ENCODE peak calls at places on chromosomes 13 and 19, in four cellular contexts. One of them, this sample, is unnamed.

GRCh38 chr13:40316301-40316700 is 350.1 kb downstream of the FOXO1 start:
- DNase-seq in mammary epithelial cell: no peak
- DNase-seq in tibial artery: no peak
- DNase-seq in uterus: no peak
- DNase-seq in this sample: no peak

GRCh38 chr19:6524326-6524725 is 6.5 kb upstream of the TNFSF9 start:
- DNase-seq in mammary epithelial cell: no peak
- DNase-seq in uterus: no peak
- DNase-seq in tibial artery: no peak
- DNase-seq in this sample: no peak

GRCh38 chr19:29772696-29773095 is 39.1 kb upstream of the CCNE1 start:
- DNase-seq in mammary epithelial cell: no peak
- DNase-seq in uterus: no peak
- DNase-seq in tibial artery: no peak
- DNase-seq in this sample: no peak

GRCh38 chr13:90835826-90836225 is 511.7 kb upstream of the MIR17HG start:
- DNase-seq in uterus: no peak
- DNase-seq in tibial artery: no peak
- DNase-seq in mammary epithelial cell: no peak
- DNase-seq in this sample: no peak

GRCh38 chr13:34044041-34044440 is 226.1 kb downstream of the RFC3 start:
- DNase-seq in mammary epithelial cell: peak; percentile 59
- DNase-seq in uterus: no peak
- DNase-seq in tibial artery: no peak
- DNase-seq in this sample: peak; percentile 21

GRCh38 chr13:49366841-49367240 is 77.0 kb downstream of the CAB39L start:
- DNase-seq in uterus: no peak
- DNase-seq in mammary epithelial cell: no peak
- DNase-seq in tibial artery: peak; percentile 79
- DNase-seq in this sample: no peak

GRCh38 chr13:39600766-39601165 is 2.2 kb downstream of the LHFPL6 start:
- DNase-seq in tibial artery: peak; percentile 80
- DNase-seq in uterus: no peak
- DNase-seq in mammary epithelial cell: no peak
- DNase-seq in this sample: no peak

GRCh38 chr19:29752450-29753025 is 37.5 kb upstream of the C19orf12 start:
- DNase-seq in uterus: no peak
- DNase-seq in tibial artery: no peak
- DNase-seq in mammary epithelial cell: no peak
- DNase-seq in this sample: no peak

GRCh38 chr13:100442095-100442832 is 146.3 kb downstream of the GGACT start:
- DNase-seq in uterus: no peak
- DNase-seq in tibial artery: no peak
- DNase-seq in mammary epithelial cell: no peak
- DNase-seq in this sample: no peak

GRCh38 chr13:103517768-103518102 is 451.5 kb upstream of the SLC10A2 start:
- DNase-seq in tibial artery: no peak
- DNase-seq in uterus: no peak
- DNase-seq in mammary epithelial cell: no peak
- DNase-seq in this sample: no peak

GRCh38 chr13:90532861-90533260 is 814.6 kb upstream of the MIR17HG start:
- DNase-seq in uterus: no peak
- DNase-seq in tibial artery: no peak
- DNase-seq in mammary epithelial cell: no peak
- DNase-seq in this sample: no peak

GRCh38 chr19:30391554-30392551 is 19.7 kb downstream of the ZNF536 start:
- DNase-seq in mammary epithelial cell: no peak
- DNase-seq in tibial artery: no peak
- DNase-seq in uterus: no peak
- DNase-seq in this sample: no peak

DNA sequence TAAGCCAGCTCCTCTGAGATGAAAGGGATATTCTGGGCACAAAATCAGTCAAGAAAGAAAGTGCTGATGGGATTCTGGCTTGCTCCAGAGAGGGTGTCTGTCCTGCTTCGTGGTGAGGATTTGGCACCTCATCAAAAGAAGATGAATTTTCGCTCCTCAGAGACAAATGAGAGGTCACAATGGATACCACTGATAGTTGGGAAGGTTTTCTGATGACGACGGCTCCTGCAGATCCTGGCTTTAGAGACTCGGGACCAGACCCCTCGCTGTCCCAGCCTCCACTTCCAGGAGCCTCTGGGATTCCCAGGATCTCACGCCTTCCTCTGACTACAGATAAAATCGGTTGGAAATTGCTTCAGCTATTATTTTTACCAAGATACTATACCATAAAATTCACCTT is 9.8 kb downstream of the TEX29 start:
- DNase-seq in uterus: no peak
- DNase-seq in tibial artery: no peak
- DNase-seq in mammary epithelial cell: no peak
- DNase-seq in this sample: no peak
- H3K4me3 ChIP-seq in uterus: no peak overlapping the region
- H3K4me3 ChIP-seq in tibial artery: no peak overlapping the region
- H3K4me3 ChIP-seq in mammary epithelial cell: no peak overlapping the region
- H3K4me3 ChIP-seq in this sample: no peak overlapping the region

GRCh38 chr13:76289558-76289957 is 596.6 kb downstream of the KCTD12 start:
- DNase-seq in tibial artery: no peak
- DNase-seq in uterus: no peak
- DNase-seq in mammary epithelial cell: no peak
- DNase-seq in this sample: no peak

GRCh38 chr13:76286178-76286577 is 600.0 kb downstream of the KCTD12 start:
- DNase-seq in uterus: no peak
- DNase-seq in mammary epithelial cell: no peak
- DNase-seq in tibial artery: no peak
- DNase-seq in this sample: no peak

DNA sequence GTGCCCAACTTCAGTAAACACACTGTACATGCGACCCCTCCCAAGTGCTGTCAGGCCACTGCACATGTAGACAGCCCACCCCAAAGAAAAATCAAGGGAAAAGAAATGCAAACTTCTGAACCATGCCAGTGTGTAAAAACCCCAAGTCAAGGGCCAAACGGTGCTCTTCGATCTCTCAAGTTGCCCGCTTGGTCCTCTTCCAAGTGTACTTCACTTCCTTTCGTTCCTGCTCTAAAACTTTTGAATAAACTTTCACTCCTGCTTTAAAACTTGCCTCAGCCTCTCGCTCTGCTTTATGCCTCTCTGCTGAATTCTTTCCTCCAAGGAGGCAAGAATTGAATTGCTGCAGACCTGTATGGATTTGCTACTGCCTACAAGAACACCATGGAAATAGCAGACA is 600.7 kb downstream of the KCTD12 start:
- DNase-seq in tibial artery: no peak
- DNase-seq in uterus: no peak
- DNase-seq in mammary epithelial cell: no peak
- DNase-seq in this sample: no peak
- H3K27ac ChIP-seq in tibial artery: peak overlapping the region; percentile 70
- H3K27ac ChIP-seq in uterus: no peak overlapping the region
- H3K27ac ChIP-seq in mammary epithelial cell: no peak overlapping the region
- H3K27ac ChIP-seq in this sample: no peak overlapping the region

GRCh38 chr19:803686-804418 is 6.6 kb downstream of the PTBP1 start:
- DNase-seq in tibial artery: no peak
- DNase-seq in uterus: no peak
- DNase-seq in mammary epithelial cell: no peak
- DNase-seq in this sample: no peak
- H3K4me3 ChIP-seq in tibial artery: no peak overlapping the region
- H3K4me3 ChIP-seq in uterus: no peak overlapping the region
- H3K4me3 ChIP-seq in mammary epithelial cell: no peak overlapping the region
- H3K4me3 ChIP-seq in this sample: no peak overlapping the region

GRCh38 chr13:110509478-110509926 is 52.0 kb downstream of the RAB20 start:
- DNase-seq in uterus: no peak
- DNase-seq in tibial artery: no peak
- DNase-seq in mammary epithelial cell: no peak
- DNase-seq in this sample: no peak

GRCh38 chr13:110512198-110512740 is 49.3 kb downstream of the RAB20 start:
- DNase-seq in tibial artery: no peak
- DNase-seq in mammary epithelial cell: no peak
- DNase-seq in uterus: no peak
- DNase-seq in this sample: no peak

GRCh38 chr13:110511509-110512181 is 49.9 kb downstream of the RAB20 start:
- DNase-seq in uterus: no peak
- DNase-seq in mammary epithelial cell: no peak
- DNase-seq in tibial artery: peak; percentile 64
- DNase-seq in this sample: no peak

GRCh38 chr13:110507678-110508381 is 53.7 kb downstream of the RAB20 start:
- DNase-seq in uterus: no peak
- DNase-seq in mammary epithelial cell: no peak
- DNase-seq in tibial artery: peak; percentile 72
- DNase-seq in this sample: no peak

GRCh38 chr13:110509971-110510786 is 51.3 kb downstream of the RAB20 start:
- DNase-seq in mammary epithelial cell: no peak
- DNase-seq in tibial artery: peak; percentile 71
- DNase-seq in uterus: no peak
- DNase-seq in this sample: no peak
- H3K27ac ChIP-seq in mammary epithelial cell: no peak overlapping the region
- H3K27ac ChIP-seq in tibial artery: peak overlapping the region; percentile 79
- H3K27ac ChIP-seq in uterus: no peak overlapping the region
- H3K27ac ChIP-seq in this sample: no peak overlapping the region

GRCh38 chr19:3585301-3586123 is at the start of gene GIPC3:
- DNase-seq in tibial artery: no peak
- DNase-seq in uterus: no peak
- DNase-seq in mammary epithelial cell: no peak
- DNase-seq in this sample: no peak
- H3K4me3 ChIP-seq in tibial artery: peak within 1 kb of the TSS; percentile 41
- H3K4me3 ChIP-seq in uterus: peak within 1 kb of the TSS; percentile 5
- H3K4me3 ChIP-seq in mammary epithelial cell: no peak within 1 kb of the TSS
- H3K4me3 ChIP-seq in this sample: no peak within 1 kb of the TSS

GRCh38 chr13:59877933-59878332 is 285.8 kb downstream of the DIAPH3 start:
- DNase-seq in mammary epithelial cell: peak; percentile 3
- DNase-seq in tibial artery: no peak
- DNase-seq in uterus: no peak
- DNase-seq in this sample: no peak

GRCh38 chr13:59867867-59868266 is 295.9 kb downstream of the DIAPH3 start:
- DNase-seq in mammary epithelial cell: no peak
- DNase-seq in uterus: no peak
- DNase-seq in tibial artery: peak; percentile 65
- DNase-seq in this sample: no peak

GRCh38 chr13:59873856-59874255 is 289.9 kb downstream of the DIAPH3 start:
- DNase-seq in uterus: no peak
- DNase-seq in mammary epithelial cell: no peak
- DNase-seq in tibial artery: no peak
- DNase-seq in this sample: no peak

GRCh38 chr13:59874973-59875372 is 288.8 kb downstream of the DIAPH3 start:
- DNase-seq in tibial artery: no peak
- DNase-seq in mammary epithelial cell: no peak
- DNase-seq in uterus: no peak
- DNase-seq in this sample: no peak

GRCh38 chr13:59873309-59873708 is 290.4 kb downstream of the DIAPH3 start:
- DNase-seq in uterus: no peak
- DNase-seq in tibial artery: no peak
- DNase-seq in mammary epithelial cell: no peak
- DNase-seq in this sample: no peak
- H3K27ac ChIP-seq in uterus: no peak overlapping the region
- H3K27ac ChIP-seq in tibial artery: peak overlapping the region; percentile 26
- H3K27ac ChIP-seq in mammary epithelial cell: no peak overlapping the region
- H3K27ac ChIP-seq in this sample: no peak overlapping the region

This sample was measured in dorsolateral prefrontal cortex.